ENCODE peak calls at places on chromosomes 12 and 14, in five cellular contexts. M is endodermal cell; E is upper lobe of left lung; O is CD8-positive, alpha-beta T cell; Y is fibroblast of lung. J is an unnamed sample. For H3K9me3, the result is how much of the 10 kb centered on the place peaks cover.

GRCh38 chr12:64252708-64253107 is 30.6 kb upstream of the KICS2 start:
- DNase-seq in O (no peak), Y (no peak), M (no peak), E (no peak), J (no peak)

GRCh38 chr14:22850944-22851790 is 14.8 kb downstream of the MMP14 start:
- DNase-seq in M (no peak), E (peak), O (no peak), Y (peak), J (no peak)

GRCh38 chr12:92141585-92142244 is 3.9 kb downstream of the BTG1 start:
- DNase-seq in E (no peak), M (no peak), O (no peak), Y (no peak), J (no peak)

GRCh38 chr12:125766091-125766490 is 700.9 kb downstream of the AACS start:
- DNase-seq in M (peak), O (no peak), E (no peak), Y (no peak), J (no peak)

GRCh38 chr12:124588689-124589318 is 21.4 kb upstream of the NCOR2 start:
- DNase-seq in M (no peak), O (no peak), E (no peak), Y (peak), J (peak)

GRCh38 chr12:64010069-64010686 is 165.7 kb downstream of the SRGAP1 start:
- DNase-seq in M (no peak), Y (peak), E (no peak), O (no peak), J (no peak)

GRCh38 chr12:80598004-80598606 is 109.3 kb upstream of the MYF6 start:
- DNase-seq in O (no peak), Y (peak), M (peak), E (no peak), J (no peak)

GRCh38 chr12:123062682-123063426 is 82.4 kb downstream of the ARL6IP4 start:
- DNase-seq in E (peak), M (no peak), O (no peak), Y (peak), J (no peak)

GRCh38 chr12:77122236-77122635 is 56.9 kb upstream of the E2F7 start:
- DNase-seq in Y (peak), M (no peak), O (no peak), E (no peak), J (no peak)

GRCh38 chr12:11834925-11835324 is 185.5 kb downstream of the ETV6 start:
- DNase-seq in Y (no peak), E (no peak), M (no peak), O (no peak), J (no peak)

GRCh38 chr14:22812744-22813143 is 2.5 kb downstream of the SLC7A7 start:
- DNase-seq in E (no peak), M (peak), O (no peak), Y (no peak), J (no peak)

GRCh38 chr12:123445388-123446344 is 9.2 kb upstream of the RILPL2 start:
- DNase-seq in M (no peak), E (no peak), Y (peak), O (no peak), J (no peak)

GRCh38 chr12:91556909-91557308 is 374.3 kb upstream of the DCN start:
- DNase-seq in E (no peak), M (no peak), O (no peak), Y (no peak), J (no peak)

GRCh38 chr14:53430870-53431269 is 277.7 kb upstream of the DDHD1 start:
- DNase-seq in E (no peak), Y (peak), M (no peak), O (no peak), J (no peak)

GRCh38 chr12:113680868-113681267 is 209.2 kb upstream of the LHX5 start:
- DNase-seq in O (no peak), Y (no peak), E (no peak), M (no peak), J (no peak)

GRCh38 chr12:1502441-1502785 is 92.0 kb downstream of the FBXL14 start:
- DNase-seq in Y (peak), E (no peak), O (no peak), M (no peak), J (no peak)

GRCh38 chr12:117803013-117803412 is 165.8 kb downstream of the KSR2 start:
- DNase-seq in O (no peak), M (no peak), Y (no peak), E (no peak), J (no peak)

GRCh38 chr12:32437095-32437515 is 37.7 kb downstream of the FGD4 start:
- DNase-seq in Y (peak), M (no peak), E (no peak), O (no peak), J (no peak)

GRCh38 chr12:67068204-67068731 is 200.9 kb upstream of the CAND1 start:
- DNase-seq in M (peak), O (no peak), Y (no peak), E (no peak), J (no peak)

GRCh38 chr12:2559931-2560715 is 234.6 kb upstream of the FKBP4 start:
- DNase-seq in E (no peak), Y (no peak), O (no peak), M (no peak), J (no peak)

GRCh38 chr14:105858676-105859025 is 332.3 kb downstream of the TMEM121 start:
- DNase-seq in M (peak), O (no peak), Y (no peak), E (no peak), J (no peak)

GRCh38 chr14:85531594-85532391 is 1.8 kb downstream of the FLRT2 start:
- DNase-seq in M (peak), E (peak), Y (peak), O (no peak), J (no peak)
- TF ChIP-seq CTCF in M (peak), E (no peak), Y (peak), O (no peak), J (no peak)

DNA sequence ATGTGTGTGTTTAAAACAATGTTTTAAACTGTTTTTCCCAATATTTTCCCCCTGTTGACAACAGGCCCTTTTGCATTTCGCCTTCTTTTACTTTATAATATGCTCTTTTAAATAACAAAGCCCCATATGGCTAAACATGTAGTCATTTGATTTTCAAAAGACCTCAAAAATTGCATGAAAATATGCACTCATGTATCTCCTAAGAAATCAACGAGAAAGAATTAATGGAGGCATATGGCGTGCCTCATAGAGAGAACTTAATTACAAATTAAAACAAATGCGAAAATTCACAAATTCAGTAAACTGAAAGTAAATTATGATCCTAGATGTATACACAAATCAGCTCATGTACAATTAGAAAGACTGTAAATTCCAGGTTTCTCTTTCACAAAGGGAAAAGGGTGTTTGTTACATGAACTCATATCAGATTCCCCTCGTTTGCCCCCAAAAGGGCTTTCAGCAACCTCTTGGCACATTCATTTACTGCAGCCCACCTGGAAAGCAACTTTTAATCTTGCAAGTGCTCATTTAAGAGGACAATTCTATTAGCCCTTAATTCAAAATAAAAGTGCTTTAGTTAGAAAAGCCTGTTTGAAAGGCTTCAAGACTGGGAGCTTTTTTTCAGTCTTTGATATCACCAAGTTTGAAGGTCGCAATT is 202.7 kb upstream of the FOXN3 start:
- DNase-seq in O (no peak), Y (no peak), M (no peak), E (no peak), J (no peak)
- H3K27ac ChIP-seq in O (peak), Y (peak), M (no peak), E (no peak), J (peak)

GRCh38 chr12:20946732-20947131 is 136.2 kb downstream of the SLCO1B3 start:
- DNase-seq in M (peak), E (no peak), Y (peak), O (no peak), J (no peak)
- H3K9me3 ChIP-seq in M (under half), E (under half), Y (under half), O (under half), J (under half)

DNA sequence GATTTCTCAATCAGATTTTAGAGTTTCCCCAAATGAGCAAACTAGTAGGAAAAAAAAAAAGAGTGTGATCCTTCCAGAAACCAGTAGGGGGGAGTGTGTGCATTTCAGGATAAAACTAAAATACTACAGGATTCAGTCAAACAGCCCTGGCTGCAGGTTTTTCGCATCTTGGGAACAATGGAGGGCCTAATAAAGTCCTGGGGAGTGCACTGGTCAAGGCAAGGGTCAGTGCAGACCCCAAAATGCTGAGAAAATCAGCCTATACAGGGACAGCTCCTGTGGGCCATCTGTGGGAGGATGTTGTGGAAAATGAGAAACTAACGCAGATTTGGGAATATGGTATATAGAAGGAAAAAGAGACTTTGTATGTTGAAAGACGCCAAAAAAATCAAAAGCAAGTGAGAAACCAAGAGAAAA is 22.2 kb upstream of the ABCD4 start:
- DNase-seq in E (no peak), Y (no peak), M (peak), O (no peak), J (no peak)
- TF ChIP-seq CTCF in E (peak), Y (peak), M (peak), O (peak), J (peak)

DNA sequence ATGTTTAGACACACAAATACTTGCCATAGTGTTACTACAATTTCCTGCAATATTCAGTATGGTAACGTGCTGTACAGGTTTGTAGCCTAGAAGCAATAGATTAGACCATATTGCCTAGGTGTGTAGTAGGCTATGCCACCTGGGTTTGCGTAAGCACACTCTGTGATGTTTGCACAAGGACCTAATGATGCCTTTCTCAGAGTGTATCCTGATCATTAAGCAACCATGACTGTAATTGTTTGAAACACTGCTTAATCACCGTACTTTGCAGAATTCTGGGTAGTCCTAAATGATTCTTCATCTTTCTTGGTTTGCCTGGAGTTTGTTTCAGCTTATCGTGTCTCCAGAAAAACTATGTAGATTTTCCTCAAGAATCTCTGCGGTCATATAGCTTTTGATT is 11.2 kb upstream of the TCP11L2 start:
- DNase-seq in M (no peak), Y (no peak), E (no peak), O (no peak), J (no peak)
- H3K27ac ChIP-seq in M (no peak), Y (no peak), E (no peak), O (no peak), J (no peak)

GRCh38 chr12:34288963-34289345 is 266.7 kb downstream of the ALG10 start:
- DNase-seq in M (peak), Y (no peak), E (no peak), O (no peak), J (no peak)

GRCh38 chr12:34287986-34288962 is 266.0 kb downstream of the ALG10 start:
- DNase-seq in Y (no peak), E (peak), O (no peak), M (peak), J (no peak)

GRCh38 chr12:34286934-34287333 is 264.6 kb downstream of the ALG10 start:
- DNase-seq in O (no peak), M (peak), Y (no peak), E (no peak), J (no peak)

GRCh38 chr12:34287437-34287836 is 265.1 kb downstream of the ALG10 start:
- DNase-seq in O (no peak), Y (no peak), E (no peak), M (peak), J (no peak)

GRCh38 chr12:34286483-34286882 is 264.2 kb downstream of the ALG10 start:
- DNase-seq in Y (no peak), O (no peak), M (no peak), E (no peak), J (no peak)
- H3K9me3 ChIP-seq in Y (under half), O (under half), M (half or more), E (under half), J (under half)

GRCh38 chr14:35963209-35963608 is 137.1 kb downstream of the BRMS1L start:
- DNase-seq in M (no peak), O (no peak), E (no peak), Y (no peak), J (no peak)
- TF ChIP-seq CTCF in M (peak), O (no peak), E (no peak), Y (peak), J (no peak)

DNA sequence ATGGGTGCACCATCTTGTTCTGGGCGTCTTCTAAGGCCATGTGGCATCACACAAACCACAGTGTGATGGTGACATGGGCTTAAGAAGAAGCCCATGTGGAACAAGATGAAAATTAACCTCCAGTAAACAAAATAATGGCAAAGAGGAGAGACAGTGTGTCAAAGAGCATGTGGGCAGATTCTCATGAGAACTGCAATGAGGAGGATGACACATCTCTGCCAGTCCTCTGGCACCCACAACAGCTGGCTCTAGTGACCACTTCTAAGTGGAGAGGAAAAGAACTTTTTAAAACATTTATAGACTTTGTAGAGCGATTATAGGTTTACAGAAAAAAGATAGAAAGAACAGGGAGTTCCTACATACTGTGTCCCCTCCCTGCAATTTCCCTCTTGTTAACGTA is 401.4 kb downstream of the ATP23 start:
- DNase-seq in Y (no peak), O (no peak), E (no peak), M (no peak), J (no peak)
- H3K27ac ChIP-seq in Y (no peak), O (no peak), E (no peak), M (no peak), J (no peak)

GRCh38 chr14:29846339-29847129 is 81.1 kb downstream of the PRKD1 start:
- DNase-seq in E (no peak), O (no peak), M (no peak), Y (peak), J (no peak)

GRCh38 chr14:29836395-29836794 is 91.3 kb downstream of the PRKD1 start:
- DNase-seq in M (no peak), Y (no peak), E (no peak), O (no peak), J (no peak)

GRCh38 chr14:29838752-29839151 is 88.9 kb downstream of the PRKD1 start:
- DNase-seq in O (no peak), Y (no peak), E (no peak), M (no peak), J (no peak)

DNA sequence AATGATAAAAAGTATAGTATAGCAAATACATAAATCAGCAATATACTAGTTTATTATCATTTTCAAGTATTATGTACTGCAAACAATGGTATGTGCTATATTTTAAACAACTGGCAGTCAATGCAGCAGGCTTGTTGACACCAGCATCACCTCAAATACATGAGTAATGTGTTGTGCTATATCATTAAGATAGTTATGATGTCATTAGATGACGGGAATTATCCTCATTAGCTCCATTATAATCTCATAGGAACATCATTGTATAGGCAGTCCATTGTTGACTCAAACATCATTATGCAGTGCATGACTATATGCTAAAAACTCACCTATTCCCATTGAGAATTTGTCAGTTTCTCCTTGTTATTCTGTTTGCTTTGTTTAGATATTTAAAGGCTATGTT is 85.4 kb downstream of the PRKD1 start:
- DNase-seq in Y (no peak), M (no peak), E (no peak), O (no peak), J (no peak)
- H3K9me3 ChIP-seq in Y (under half), M (under half), E (under half), O (under half), J (under half)

GRCh38 chr14:103905861-103906456 is 22.3 kb upstream of the TDRD9 start:
- DNase-seq in Y (no peak), M (peak), O (no peak), E (no peak), J (peak)
- TF ChIP-seq CTCF in Y (peak), M (peak), O (peak), E (peak), J (peak)